ENCODE peak calls at places on chromosome X, in ten cellular contexts. W is MG63, A is DND-41, S is ovary, Y is small intestine, O is left lung, E is suprapubic skin, P is SJCRH30, F is aorta, H is fibroblast of lung. G is an unnamed sample.
A peak's percentile ranks its signal among the peaks of the same experiment; 100 is the strongest.

GRCh38 chrX:916235-916609 is 285.6 kb downstream of the SHOX start:
- DNase-seq in W (peak; percentile 16), A (no peak), S (no peak), Y (no peak), O (no peak), E (no peak), P (no peak), F (no peak), H (no peak), G (no peak)

GRCh38 chrX:53071604-53072417 is 10.4 kb upstream of the TSPYL2 start:
- DNase-seq in W (peak; percentile 27), A (peak; percentile 68), S (peak; percentile 75), Y (peak; percentile 83), O (no peak), E (peak; percentile 83), P (peak; percentile 62), F (peak; percentile 64), H (peak; percentile 63), G (peak; percentile 39)

GRCh38 chrX:119512145-119512800 is 44.0 kb downstream of the SLC25A5 start:
- DNase-seq in W (peak; percentile 55), A (peak; percentile 12), S (no peak), Y (peak; percentile 85), O (peak; percentile 68), E (no peak), P (peak; percentile 93), F (peak; percentile 61), H (peak; percentile 69), G (no peak)

GRCh38 chrX:41276661-41277506 is 57.1 kb upstream of the DDX3X start:
- DNase-seq in W (no peak), A (no peak), S (no peak), Y (no peak), O (no peak), E (no peak), P (peak; percentile 31), F (no peak), H (peak; percentile 16), G (no peak)

GRCh38 chrX:68894513-68895338 is 65.9 kb downstream of the EFNB1 start:
- DNase-seq in W (peak; percentile 43), A (peak; percentile 3), S (peak; percentile 41), Y (peak; percentile 72), O (peak; percentile 71), E (no peak), P (no peak), F (peak; percentile 83), H (peak; percentile 47), G (no peak)

GRCh38 chrX:100830143-100830542 is 10.0 kb downstream of the CSTF2 start:
- DNase-seq in W (no peak), A (no peak), S (no peak), Y (no peak), O (no peak), E (no peak), P (no peak), F (no peak), H (no peak), G (no peak)

GRCh38 chrX:23803931-23804381 is 21.0 kb downstream of the SAT1 start:
- DNase-seq in W (peak; percentile 78), A (no peak), S (no peak), Y (peak; percentile 63), O (peak; percentile 46), E (peak; percentile 66), P (no peak), F (no peak), H (peak; percentile 76), G (no peak)

GRCh38 chrX:108000751-108001150 is 18.6 kb upstream of the TEX13B start:
- DNase-seq in W (no peak), A (no peak), S (no peak), Y (no peak), O (no peak), E (no peak), P (peak; percentile 12), F (no peak), H (peak; percentile 0), G (no peak)

GRCh38 chrX:120367390-120368100 is 5.7 kb downstream of the ATP1B4 start:
- DNase-seq in W (no peak), A (no peak), S (no peak), Y (no peak), O (no peak), E (no peak), P (peak; percentile 10), F (no peak), H (no peak), G (no peak)

GRCh38 chrX:38236901-38237615 is 16.4 kb upstream of the SRPX start:
- DNase-seq in W (no peak), A (no peak), S (no peak), Y (no peak), O (no peak), E (no peak), P (no peak), F (no peak), H (no peak), G (no peak)

GRCh38 chrX:23742174-23742692 is 843 bp downstream of the ACOT9 start:
- DNase-seq in W (peak; percentile 84), A (no peak), S (peak; percentile 13), Y (peak; percentile 34), O (no peak), E (peak; percentile 64), P (peak; percentile 94), F (no peak), H (peak; percentile 82), G (no peak)

GRCh38 chrX:71111141-71111843 is at the start of gene IL2RG:
- DNase-seq in W (no peak), A (peak; percentile 86), S (no peak), Y (peak; percentile 83), O (no peak), E (no peak), P (no peak), F (no peak), H (no peak), G (peak; percentile 67)

GRCh38 chrX:3648084-3648483 is 65.4 kb downstream of the PRKX start:
- DNase-seq in W (no peak), A (no peak), S (no peak), Y (no peak), O (no peak), E (no peak), P (no peak), F (no peak), H (no peak), G (no peak)

DNA sequence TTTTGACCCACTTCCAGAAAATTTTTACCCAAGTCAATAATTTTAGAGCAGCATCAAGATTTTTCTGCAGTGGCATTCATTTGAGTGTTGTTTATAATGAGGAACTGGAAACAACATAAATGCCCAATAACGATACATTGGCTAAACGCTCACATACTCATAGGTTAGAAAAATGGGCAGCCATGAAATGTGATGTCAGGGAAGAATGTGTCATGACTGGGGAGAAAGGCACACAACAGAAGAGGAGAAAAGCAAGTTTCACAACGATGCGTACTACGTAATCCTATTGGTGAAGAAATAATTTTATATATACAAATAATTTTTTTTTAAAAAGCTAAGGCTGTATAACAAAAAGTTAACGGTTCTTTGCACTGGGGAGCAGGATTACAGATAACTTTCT is 33.6 kb upstream of the MAP3K15 start:
- DNase-seq in W (no peak), A (no peak), S (no peak), Y (no peak), O (no peak), E (no peak), P (no peak), F (no peak), H (no peak), G (no peak)
- H3K9me3 ChIP-seq in W (no peaks in the 10 kb centered on the region), A (no peaks in the 10 kb centered on the region), S (no peaks in the 10 kb centered on the region), Y (no peaks in the 10 kb centered on the region), O (no peaks in the 10 kb centered on the region), E (no peaks in the 10 kb centered on the region), P (no peaks in the 10 kb centered on the region), F (no peaks in the 10 kb centered on the region), H (no peaks in the 10 kb centered on the region), G (no peaks in the 10 kb centered on the region)

DNA sequence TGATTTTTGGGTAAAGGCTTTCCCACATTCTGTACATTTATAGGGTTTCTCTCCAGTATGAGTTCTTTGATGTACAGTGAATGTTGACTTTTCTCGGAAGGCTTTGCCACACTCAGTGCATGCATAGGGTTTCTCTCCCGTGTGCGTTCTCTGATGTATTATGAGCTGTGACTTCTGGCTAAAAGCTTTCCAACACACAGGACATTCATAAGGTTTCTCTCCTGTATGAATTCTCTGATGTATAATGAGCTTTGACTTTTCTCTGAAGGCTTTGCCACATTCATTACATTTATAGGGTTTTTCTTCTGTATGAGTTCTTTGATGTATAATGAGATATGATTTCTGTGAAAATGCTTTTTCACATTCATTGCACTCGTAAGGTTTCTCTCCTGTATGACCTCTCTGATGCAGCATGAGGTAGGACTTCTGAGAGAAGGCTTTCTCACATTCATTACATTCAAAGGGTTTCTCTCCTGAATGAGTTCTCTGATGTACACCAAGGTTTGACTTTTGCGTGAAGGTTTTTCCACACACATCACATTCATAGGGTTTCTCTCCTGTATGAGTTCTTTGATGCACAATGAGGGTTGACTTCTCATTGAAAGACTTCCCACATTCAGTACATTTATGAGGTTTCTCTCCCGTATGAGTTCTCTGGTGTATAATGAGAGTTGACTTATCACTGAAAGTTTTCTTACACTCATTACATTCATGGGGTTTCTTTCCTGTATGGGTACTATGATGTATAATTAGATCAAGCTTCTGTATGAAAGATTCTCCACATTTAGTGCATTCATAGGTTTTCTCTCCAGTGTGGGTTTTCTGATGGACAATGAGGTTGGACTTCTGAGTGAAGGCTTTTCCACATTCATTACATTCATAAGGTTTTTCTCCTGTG is 27.3 kb downstream of the ZNF182 start:
- DNase-seq in W (no peak), A (no peak), S (no peak), Y (no peak), O (no peak), E (no peak), P (no peak), F (no peak), H (no peak), G (no peak)
- H3K9me3 ChIP-seq in W (peaks cover 9% of the 10 kb centered on the region), A (peaks cover 22% of the 10 kb centered on the region), S (no peaks in the 10 kb centered on the region), Y (peaks cover 11% of the 10 kb centered on the region), O (peaks cover 14% of the 10 kb centered on the region), E (peaks cover 4% of the 10 kb centered on the region), P (no peaks in the 10 kb centered on the region), F (peaks cover 6% of the 10 kb centered on the region), H (no peaks in the 10 kb centered on the region), G (peaks cover 33% of the 10 kb centered on the region)

DNA sequence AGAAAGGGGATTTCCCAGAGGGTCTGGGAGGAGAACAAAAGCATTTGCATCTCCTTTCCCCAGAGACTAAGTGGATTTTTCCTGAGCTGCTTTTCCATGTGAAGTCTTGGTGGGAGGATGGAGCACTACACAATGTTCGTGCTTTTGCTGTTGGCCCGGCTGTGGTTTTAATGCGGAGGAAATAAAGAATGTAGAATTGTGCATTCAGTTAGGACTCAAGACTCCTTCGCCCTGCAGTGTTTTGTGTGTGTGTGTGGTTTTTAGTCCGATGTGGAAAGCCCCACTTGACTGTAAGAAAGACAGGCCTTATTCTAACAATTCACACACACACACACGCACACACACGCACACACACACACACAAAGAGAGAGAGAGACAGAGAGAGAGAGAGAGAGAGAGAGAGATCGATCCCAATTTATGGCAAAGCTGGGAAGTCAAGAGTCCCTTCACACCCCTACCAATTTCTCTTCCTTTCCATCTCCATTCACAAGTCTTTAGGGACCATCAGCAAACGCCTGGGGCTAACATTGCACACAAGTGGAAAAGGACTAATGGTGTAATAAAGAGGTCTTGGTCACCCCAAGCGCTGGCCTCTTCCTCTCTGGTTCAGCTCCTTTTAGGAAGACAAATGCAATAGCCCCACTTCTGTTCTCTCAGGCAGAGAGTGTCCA is 44.2 kb downstream of the CLDN34 start:
- DNase-seq in W (no peak), A (no peak), S (no peak), Y (no peak), O (no peak), E (no peak), P (no peak), F (no peak), H (no peak), G (no peak)
- H3K9me3 ChIP-seq in W (no peaks in the 10 kb centered on the region), A (no peaks in the 10 kb centered on the region), S (no peaks in the 10 kb centered on the region), Y (no peaks in the 10 kb centered on the region), O (no peaks in the 10 kb centered on the region), E (no peaks in the 10 kb centered on the region), P (no peaks in the 10 kb centered on the region), F (no peaks in the 10 kb centered on the region), H (no peaks in the 10 kb centered on the region), G (no peaks in the 10 kb centered on the region)

GRCh38 chrX:79065696-79066095 is 78.8 kb upstream of the GPR174 start:
- DNase-seq in W (no peak), A (no peak), S (no peak), Y (no peak), O (no peak), E (no peak), P (no peak), F (no peak), H (no peak), G (no peak)
- H3K9me3 ChIP-seq in W (no peaks in the 10 kb centered on the region), A (peaks cover 4% of the 10 kb centered on the region), S (no peaks in the 10 kb centered on the region), Y (no peaks in the 10 kb centered on the region), O (no peaks in the 10 kb centered on the region), E (no peaks in the 10 kb centered on the region), P (no peaks in the 10 kb centered on the region), F (no peaks in the 10 kb centered on the region), H (no peaks in the 10 kb centered on the region), G (no peaks in the 10 kb centered on the region)

G was measured in T-helper 17 cell.